ENCODE peak calls at places on chromosomes 13 and 19, in ten cellular contexts. C is retina; X is activated naive CD4-positive, alpha-beta T cell treated with anti-CD3 and anti-CD28 coated beads for 36 hours; A is neural crest cell; T is cardiac fibroblast; W is NCI-H1105; G is body of pancreas; N is stimulated activated CD4-positive, alpha-beta T cell treated with anti-CD3 and anti-CD28 coated beads, Interleukin-4, amount 100 ng/mL, for 24 hours; P is Kasumi-1; R is fibroblast of pulmonary artery. I is an unnamed sample.

GRCh38 chr19:2527716-2528115 is 51.8 kb downstream of the GADD45B start:
- DNase-seq in C (no peak), N (no peak), X (no peak), G (no peak), T (no peak), A (no peak), R (no peak), W (no peak), P (no peak), I (no peak)

GRCh38 chr13:44869167-44869566 is 120.1 kb downstream of the NUFIP1 start:
- DNase-seq in G (no peak), X (no peak), C (no peak), A (no peak), R (no peak), T (no peak), W (no peak), P (no peak), N (no peak), I (no peak)

GRCh38 chr19:10776900-10777650 is 58.9 kb downstream of the TMED1 start:
- DNase-seq in A (no peak), C (no peak), P (peak), R (no peak), G (no peak), X (no peak), T (no peak), N (no peak), W (no peak), I (no peak)

GRCh38 chr13:97834255-97834654 is 119.2 kb upstream of the IPO5 start:
- DNase-seq in A (no peak), C (no peak), T (no peak), G (no peak), W (no peak), X (no peak), N (no peak), P (no peak), R (no peak), I (no peak)

GRCh38 chr13:97234236-97234635 is 12.1 kb downstream of the MBNL2 start:
- DNase-seq in C (no peak), X (no peak), N (no peak), R (no peak), P (no peak), A (no peak), G (no peak), W (no peak), T (no peak), I (no peak)

GRCh38 chr19:47228168-47228936 is 2.6 kb downstream of the BBC3 start:
- DNase-seq in W (no peak), R (no peak), T (peak), G (peak), X (peak), C (peak), N (peak), P (no peak), A (no peak), I (peak)

GRCh38 chr19:33530842-33531241 is 9.3 kb upstream of the PEPD start:
- DNase-seq in A (no peak), G (no peak), C (no peak), W (no peak), N (no peak), T (no peak), X (no peak), R (no peak), P (no peak), I (no peak)

GRCh38 chr13:111856571-111856970 is 210.4 kb upstream of the SOX1 start:
- DNase-seq in G (no peak), A (no peak), W (no peak), X (no peak), T (no peak), C (no peak), P (no peak), N (no peak), R (no peak), I (no peak)

GRCh38 chr19:8135946-8136618 is 13.3 kb downstream of the FBN3 start:
- DNase-seq in W (no peak), N (no peak), P (no peak), R (no peak), A (no peak), G (no peak), T (no peak), C (no peak), X (no peak), I (no peak)

GRCh38 chr13:67273001-67273400 is 42.9 kb upstream of the PCDH9 start:
- DNase-seq in G (no peak), R (peak), W (no peak), N (no peak), T (peak), C (no peak), A (no peak), X (no peak), P (no peak), I (no peak)

GRCh38 chr19:18100710-18101109 is 3.1 kb downstream of the MAST3 start:
- DNase-seq in N (no peak), X (no peak), G (no peak), C (no peak), A (peak), R (no peak), T (no peak), W (no peak), P (no peak), I (no peak)

GRCh38 chr13:50358221-50358620 is 343.0 kb downstream of the KCNRG start:
- DNase-seq in A (no peak), P (no peak), N (no peak), R (peak), X (no peak), G (no peak), W (no peak), T (no peak), C (no peak), I (no peak)

GRCh38 chr19:48741222-48741999 is 1.0 kb upstream of the RASIP1 start:
- DNase-seq in G (peak), A (no peak), P (no peak), R (no peak), C (peak), W (no peak), X (peak), T (no peak), N (peak), I (peak)

GRCh38 chr13:109816979-109817275 is 30.5 kb upstream of the IRS2 start:
- DNase-seq in R (no peak), W (no peak), P (no peak), G (no peak), C (no peak), A (no peak), N (no peak), T (peak), X (no peak), I (no peak)

GRCh38 chr19:56398809-56399208 is 5.3 kb upstream of the ZNF583 start:
- DNase-seq in P (no peak), G (no peak), X (no peak), T (no peak), C (no peak), N (no peak), W (no peak), A (no peak), R (no peak), I (no peak)

GRCh38 chr13:88656751-88657150 is 985.6 kb downstream of the SLITRK5 start:
- DNase-seq in R (no peak), X (no peak), P (no peak), W (no peak), N (no peak), G (no peak), C (no peak), A (no peak), T (no peak), I (no peak)

GRCh38 chr19:1574763-1575162 is 6.6 kb upstream of the MEX3D start:
- DNase-seq in N (no peak), X (no peak), G (no peak), W (no peak), A (no peak), P (no peak), T (no peak), R (no peak), C (no peak), I (no peak)

GRCh38 chr19:37304190-37304883 is 66.6 kb upstream of the ZNF527 start:
- DNase-seq in W (no peak), A (peak), R (no peak), N (no peak), T (no peak), G (peak), C (peak), P (no peak), X (no peak), I (no peak)

GRCh38 chr19:45676851-45677263 is 8.8 kb downstream of the GIPR start:
- DNase-seq in C (no peak), G (peak), W (no peak), X (peak), R (no peak), N (peak), P (no peak), T (no peak), A (no peak), I (peak)

GRCh38 chr19:38718747-38719543 is 25.3 kb downstream of the CAPN12 start:
- DNase-seq in A (no peak), X (no peak), W (no peak), T (peak), N (no peak), C (no peak), G (peak), P (no peak), R (peak), I (no peak)

GRCh38 chr13:94765814-94766213 is 53.5 kb upstream of the SOX21 start:
- DNase-seq in W (no peak), G (no peak), A (no peak), N (no peak), C (no peak), P (no peak), T (no peak), R (no peak), X (no peak), I (no peak)

GRCh38 chr13:32629866-32630265 is 43.6 kb downstream of the PDS5B start:
- DNase-seq in T (no peak), R (no peak), X (no peak), P (no peak), W (no peak), A (no peak), C (no peak), N (no peak), G (no peak), I (no peak)

GRCh38 chr13:91313103-91313502 is 34.4 kb upstream of the MIR17HG start:
- DNase-seq in N (peak), P (no peak), X (peak), T (peak), A (no peak), R (peak), W (no peak), C (peak), G (no peak), I (no peak)

GRCh38 chr13:64810701-64811258 is 2419.4 kb downstream of the PCDH9 start:
- DNase-seq in A (no peak), X (no peak), R (peak), C (no peak), W (no peak), G (no peak), N (no peak), P (no peak), T (peak), I (no peak)

GRCh38 chr13:70183041-70183440 is 74.8 kb upstream of the KLHL1 start:
- DNase-seq in P (no peak), W (no peak), T (peak), R (no peak), G (no peak), N (no peak), C (no peak), A (no peak), X (no peak), I (no peak)

GRCh38 chr19:53365899-53366493 is 491 bp downstream of the ZNF525 start:
- DNase-seq in T (peak), A (peak), G (peak), N (peak), P (no peak), X (peak), R (no peak), W (peak), C (no peak), I (no peak)

GRCh38 chr19:13619203-13619632 is 112.9 kb upstream of the CACNA1A start:
- DNase-seq in R (no peak), N (no peak), A (no peak), G (no peak), C (no peak), W (no peak), X (no peak), P (no peak), T (no peak), I (no peak)

GRCh38 chr19:7771072-7771471 is 8.0 kb downstream of the CLEC4M start:
- DNase-seq in N (no peak), P (no peak), A (no peak), C (no peak), T (no peak), G (no peak), X (no peak), W (no peak), R (no peak), I (no peak)

GRCh38 chr13:45847554-45848224 is 3.9 kb downstream of the SIAH3 start:
- DNase-seq in R (peak), W (no peak), P (peak), G (peak), C (no peak), N (peak), T (peak), X (peak), A (no peak), I (peak)

GRCh38 chr19:49182848-49183375 is 25.3 kb downstream of the TRPM4 start:
- DNase-seq in A (no peak), P (no peak), T (no peak), W (no peak), G (no peak), C (no peak), N (no peak), R (no peak), X (no peak), I (no peak)

GRCh38 chr13:34372581-34372980 is 554.6 kb downstream of the RFC3 start:
- DNase-seq in G (no peak), T (no peak), P (no peak), W (no peak), X (no peak), C (no peak), A (no peak), R (no peak), N (no peak), I (no peak)

GRCh38 chr13:100751826-100752225 is 77.2 kb upstream of the TMTC4 start:
- DNase-seq in G (no peak), X (no peak), A (no peak), W (no peak), R (no peak), T (no peak), N (no peak), P (no peak), C (no peak), I (no peak)

GRCh38 chr19:17235618-17236413 is 9.8 kb downstream of the OCEL1 start:
- DNase-seq in R (peak), X (peak), N (peak), C (peak), P (peak), G (peak), T (peak), W (peak), A (peak), I (peak)

GRCh38 chr13:113110048-113110851 is 4.7 kb downstream of the F7 start:
- DNase-seq in N (peak), R (no peak), A (no peak), P (no peak), W (no peak), G (peak), T (no peak), X (peak), C (peak), I (no peak)

GRCh38 chr19:55088543-55089265 is 13.0 kb downstream of the EPS8L1 start:
- DNase-seq in G (peak), T (peak), P (peak), N (peak), W (peak), X (peak), C (peak), A (peak), R (peak), I (peak)

GRCh38 chr13:65914707-65915106 is 1315.4 kb downstream of the PCDH9 start:
- DNase-seq in G (no peak), C (no peak), X (no peak), W (no peak), R (peak), T (peak), P (no peak), A (no peak), N (no peak), I (no peak)

GRCh38 chr19:38019427-38019724 is 112.4 kb downstream of the SIPA1L3 start:
- DNase-seq in R (no peak), W (no peak), T (no peak), P (peak), C (no peak), G (no peak), A (no peak), N (no peak), X (no peak), I (no peak)

GRCh38 chr13:52414963-52415362 is 9.0 kb upstream of the THSD1 start:
- DNase-seq in P (no peak), C (no peak), A (no peak), N (no peak), R (peak), X (no peak), G (no peak), W (no peak), T (peak), I (no peak)

GRCh38 chr13:41311607-41312500 is 787 bp downstream of the NAA16 start:
- DNase-seq in A (peak), W (no peak), R (peak), C (no peak), P (no peak), T (peak), N (peak), G (peak), X (peak), I (peak)

I was measured in activated CD4-positive, alpha-beta memory T cell treated with anti-CD3 and anti-CD28 coated beads, Interleukin-2, amount 10 ng/mL, durations not matched to agents 7 days and 5 days.